ENCODE peak calls at places on chromosome 6, in seven cellular contexts. Z is lung, B is cardiac muscle cell, G is IMR-90, U is kidney epithelial cell, J is brain microvascular endothelial cell, L is psoas muscle. H is an unnamed sample. For H3K27me3, the result is how much of the 10 kb centered on the place peaks cover.

GRCh38 chr6:107101211-107101610 is 14.1 kb downstream of the BEND3 start:
- DNase-seq in J (no peak), G (no peak), L (no peak), Z (no peak), U (no peak), B (no peak), H (no peak)

GRCh38 chr6:140354296-140354695 is 979.8 kb upstream of the CITED2 start:
- DNase-seq in B (no peak), G (no peak), L (no peak), J (no peak), U (no peak), Z (no peak), H (no peak)

GRCh38 chr6:145074805-145075204 is 660.5 kb downstream of the EPM2A start:
- DNase-seq in Z (no peak), L (no peak), G (no peak), J (no peak), B (no peak), U (no peak), H (no peak)

GRCh38 chr6:160685762-160686450 is 16.1 kb upstream of the PLG start:
- DNase-seq in B (no peak), U (no peak), Z (no peak), L (no peak), J (no peak), G (no peak), H (no peak)

GRCh38 chr6:32110632-32111031 is 1.5 kb upstream of the TNXB start:
- DNase-seq in Z (no peak), U (no peak), J (no peak), L (no peak), B (no peak), G (no peak), H (no peak)

GRCh38 chr6:34384305-34385153 is 7.9 kb downstream of the NUDT3 start:
- DNase-seq in L (no peak), J (no peak), G (no peak), Z (no peak), U (no peak), B (no peak), H (no peak)

GRCh38 chr6:150877928-150878327 is 12.4 kb downstream of the MTHFD1L start:
- DNase-seq in J (no peak), G (no peak), B (no peak), U (no peak), L (no peak), Z (no peak), H (no peak)

GRCh38 chr6:99613398-99613704 is 6.7 kb downstream of the PRDM13 start:
- DNase-seq in G (peak), L (peak), Z (no peak), U (no peak), B (peak), J (no peak), H (no peak)

GRCh38 chr6:137313928-137314855 is 95.0 kb upstream of the IFNGR1 start:
- DNase-seq in L (peak), B (peak), G (peak), U (no peak), Z (peak), J (peak), H (peak)

GRCh38 chr6:44268095-44268628 is 2.1 kb upstream of the TMEM151B start:
- DNase-seq in Z (peak), U (no peak), B (peak), G (peak), L (peak), J (peak), H (peak)

GRCh38 chr6:107458687-107459282 is 579 bp downstream of the PDSS2 start:
- DNase-seq in B (peak), U (no peak), L (no peak), G (peak), J (no peak), Z (no peak), H (peak)

GRCh38 chr6:15523679-15524630 is 138.9 kb downstream of the DTNBP1 start:
- DNase-seq in Z (no peak), U (no peak), J (no peak), G (no peak), B (no peak), L (no peak), H (no peak)

GRCh38 chr6:166412911-166413384 is 30.2 kb upstream of the MPC1 start:
- DNase-seq in Z (no peak), J (no peak), B (no peak), G (no peak), U (no peak), L (no peak), H (no peak)

GRCh38 chr6:168880271-168880670 is 373.4 kb downstream of the THBS2 start:
- DNase-seq in Z (no peak), B (no peak), J (no peak), L (no peak), U (no peak), G (no peak), H (no peak)

GRCh38 chr6:139577991-139578604 is 203.7 kb upstream of the CITED2 start:
- DNase-seq in L (no peak), Z (no peak), U (peak), G (peak), B (no peak), J (peak), H (peak)

GRCh38 chr6:138428943-138429616 is 25.1 kb downstream of the HEBP2 start:
- DNase-seq in B (peak), J (peak), G (peak), L (no peak), Z (no peak), U (peak), H (peak)

GRCh38 chr6:45741437-45742166 is 274.1 kb downstream of the CLIC5 start:
- DNase-seq in G (peak), J (no peak), L (no peak), Z (peak), B (no peak), U (no peak), H (no peak)

GRCh38 chr6:42928748-42929087 is 562 bp upstream of the CNPY3 start:
- DNase-seq in L (no peak), B (no peak), J (no peak), U (no peak), G (no peak), Z (no peak), H (no peak)

GRCh38 chr6:140537834-140538680 is 1163.6 kb upstream of the CITED2 start:
- DNase-seq in B (peak), L (no peak), J (peak), U (peak), Z (no peak), G (peak), H (peak)

GRCh38 chr6:259901-260508 is 32.3 kb upstream of the DUSP22 start:
- DNase-seq in U (no peak), J (no peak), L (no peak), Z (no peak), G (no peak), B (no peak), H (no peak)

GRCh38 chr6:15960740-15961629 is 167.9 kb upstream of the MYLIP start:
- DNase-seq in G (no peak), Z (no peak), J (no peak), U (no peak), B (no peak), L (no peak), H (no peak)

GRCh38 chr6:169640347-169640972 is 61.4 kb downstream of the WDR27 start:
- DNase-seq in Z (no peak), G (peak), U (no peak), J (no peak), B (no peak), L (no peak), H (no peak)

DNA sequence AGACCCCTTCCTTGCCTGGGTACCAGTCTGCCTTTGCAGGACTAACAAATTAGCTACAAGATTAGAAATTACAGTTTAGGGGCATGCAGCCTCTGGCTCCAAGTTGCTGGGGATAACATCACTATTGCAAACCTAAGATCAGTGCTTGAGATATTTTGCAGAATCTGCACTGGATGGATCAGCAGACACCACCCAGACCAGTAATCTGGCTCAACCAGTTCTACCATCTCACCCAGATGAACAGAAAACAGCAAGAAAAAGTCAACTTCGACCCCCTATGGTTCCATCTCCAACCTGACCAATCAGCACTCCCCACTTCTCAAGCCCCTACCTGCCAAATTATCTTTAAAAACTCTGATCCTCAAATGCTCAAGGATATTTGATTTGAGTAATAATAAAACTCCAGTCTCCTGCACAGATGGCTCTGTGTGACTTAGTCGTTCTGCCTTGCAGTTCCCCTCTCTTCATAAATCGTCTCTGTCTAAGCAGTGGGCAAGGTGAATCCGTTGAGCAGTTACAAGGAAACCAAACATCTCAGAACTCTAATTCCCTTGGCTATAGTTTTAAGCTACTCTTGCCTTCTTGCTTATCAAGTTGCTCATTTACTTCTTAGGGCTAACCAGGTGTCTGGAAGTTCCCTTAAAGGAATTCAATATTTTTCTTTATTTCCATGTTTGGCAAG is 16.1 kb upstream of the LMBRD1 start:
- DNase-seq in L (no peak), G (no peak), J (no peak), B (no peak), U (no peak), Z (no peak), H (no peak)
- H3K4me3 ChIP-seq in L (no peak), G (no peak), J (no peak), B (no peak), U (no peak), Z (no peak), H (no peak)

DNA sequence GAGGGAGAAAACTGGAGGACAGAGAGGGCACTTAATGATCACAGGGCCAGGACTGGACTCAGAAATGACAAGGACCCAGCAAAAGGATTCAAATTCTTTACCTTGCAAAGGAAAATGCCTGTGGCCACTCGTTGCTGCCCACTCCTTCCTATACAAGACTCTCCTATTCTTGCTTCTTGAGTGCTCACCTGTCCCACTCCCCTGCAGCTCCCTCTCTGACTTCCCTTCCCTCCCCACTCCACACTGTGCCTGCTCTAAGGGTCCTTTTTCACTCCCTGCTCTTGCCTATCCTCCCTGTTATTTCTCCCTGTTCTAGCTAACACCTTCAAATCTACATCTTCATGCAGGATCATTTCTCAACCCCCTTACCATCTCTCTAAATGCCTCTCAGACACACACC is 56.1 kb downstream of the UNC5CL start:
- DNase-seq in B (no peak), L (no peak), G (no peak), Z (no peak), U (no peak), J (no peak), H (no peak)
- TF ChIP-seq CTCF in B (no peak), L (no peak), G (no peak), Z (no peak), U (no peak), J (no peak), H (no peak)

DNA sequence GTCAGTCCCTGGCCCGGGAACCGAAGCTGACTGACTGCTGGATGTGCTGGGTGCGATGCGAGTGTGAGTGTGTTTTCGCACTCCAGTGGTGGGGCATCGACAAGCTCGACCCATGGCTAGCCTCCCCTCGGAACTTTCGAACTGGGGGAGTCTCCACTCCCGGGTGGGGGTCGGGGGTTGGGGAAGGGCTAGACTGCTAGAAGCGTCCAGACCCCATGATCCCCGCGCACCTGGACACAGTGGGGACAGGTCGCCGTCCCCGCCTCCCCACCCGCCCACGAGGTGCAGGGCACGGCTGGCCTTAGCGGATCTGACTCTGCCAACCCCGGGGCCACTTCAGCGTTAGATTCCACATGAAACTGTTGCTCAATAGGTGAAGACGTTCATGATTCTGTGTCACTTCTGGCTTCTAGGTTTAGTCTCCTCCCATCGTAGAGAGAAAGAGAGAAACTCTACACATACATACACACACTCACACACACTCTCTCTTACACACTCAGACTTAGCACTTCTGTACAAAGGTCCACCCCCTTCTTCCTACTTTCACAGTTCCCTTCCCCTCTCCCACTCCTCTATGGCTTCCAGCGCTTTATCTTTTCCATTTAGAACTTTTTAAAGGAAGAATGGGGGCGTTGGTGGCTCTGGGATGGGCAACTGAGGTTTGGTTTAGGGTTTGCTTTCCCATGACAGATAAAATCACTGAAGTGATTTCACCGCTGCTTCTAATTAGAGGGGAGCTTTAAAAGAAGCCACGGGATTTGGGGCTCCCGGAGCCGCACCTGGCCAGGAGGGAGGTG is 5.1 kb upstream of the TFAP2A start:
- DNase-seq in U (no peak), J (no peak), L (no peak), G (no peak), B (no peak), Z (no peak), H (peak)
- H3K27me3 ChIP-seq in U (half or more), J (half or more), L (half or more), G (half or more), B (half or more), Z (under half), H (under half)

GRCh38 chr6:2861822-2862164 is 20.1 kb upstream of the SERPINB1 start:
- DNase-seq in U (no peak), J (no peak), Z (no peak), G (no peak), B (no peak), L (no peak), H (no peak)
- H3K4me3 ChIP-seq in U (no peak), J (no peak), Z (no peak), G (no peak), B (no peak), L (no peak), H (no peak)

DNA sequence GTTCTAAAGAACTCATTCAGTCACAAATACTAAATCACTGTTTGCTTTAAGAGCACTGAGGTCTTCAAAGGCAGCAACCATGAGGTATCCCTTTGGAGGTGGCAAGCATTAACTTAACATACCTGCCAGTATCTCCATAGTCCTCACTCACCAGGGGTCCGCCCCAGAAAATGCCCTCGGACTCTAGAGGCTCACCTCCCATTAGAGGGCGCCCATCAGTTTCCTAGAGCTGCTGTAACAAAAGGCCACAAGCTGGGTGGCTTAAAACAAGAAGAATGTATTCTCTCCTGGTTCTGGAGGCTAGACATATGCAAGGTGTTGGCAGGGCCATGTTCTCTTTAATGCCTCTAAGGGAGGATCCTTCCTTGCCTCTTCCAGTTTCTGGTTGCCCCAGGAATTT is 12.0 kb upstream of the RNGTT start:
- DNase-seq in U (no peak), J (no peak), L (no peak), Z (no peak), G (no peak), B (no peak), H (no peak)
- TF ChIP-seq CTCF in U (no peak), J (no peak), L (no peak), Z (no peak), G (no peak), B (no peak), H (no peak)

GRCh38 chr6:5998741-5999687 is 7.7 kb downstream of the NRN1 start:
- DNase-seq in G (no peak), Z (no peak), U (no peak), L (peak), B (peak), J (no peak), H (no peak)
- H3K27me3 ChIP-seq in G (half or more), Z (under half), U (half or more), L (half or more), B (half or more), J (under half), H (half or more)

DNA sequence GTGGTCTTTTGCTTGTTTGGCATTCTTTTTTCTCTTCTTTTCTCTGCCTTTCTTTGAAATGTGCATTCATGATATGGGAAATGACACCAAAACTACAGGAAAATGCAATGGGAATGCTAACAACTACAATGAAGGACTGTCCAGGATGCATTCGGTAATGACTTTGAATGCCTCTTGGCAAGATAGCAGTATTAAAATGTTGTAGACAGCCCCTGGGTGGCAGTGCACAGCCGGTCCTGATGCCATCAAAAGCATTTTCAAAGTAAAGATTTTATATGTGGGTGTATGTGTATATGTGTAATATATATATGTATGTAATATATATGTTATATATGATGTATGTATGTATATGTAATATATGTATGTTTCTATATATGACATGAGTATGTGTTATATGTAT is 218.9 kb upstream of the MMS22L start:
- DNase-seq in L (no peak), U (no peak), B (peak), Z (no peak), G (no peak), J (no peak), H (no peak)
- H3K4me3 ChIP-seq in L (no peak), U (no peak), B (no peak), Z (no peak), G (no peak), J (no peak), H (no peak)

GRCh38 chr6:37059344-37060194 is 54.1 kb downstream of the FGD2 start:
- DNase-seq in U (peak), G (peak), L (peak), J (peak), B (peak), Z (peak), H (peak)
- TF ChIP-seq CTCF in U (peak), G (peak), L (peak), J (peak), B (peak), Z (no peak), H (peak)

H was measured in bronchial epithelial cell.